ENCODE peak calls at places on chromosomes 7 and 10, in eight cellular contexts. G is kidney epithelial cell, V is fibroblast of lung, F is Panc1, E is ovary, K is GM12865, B is mesothelial cell of epicardium, M is HFFc6. Z is an unnamed sample.

GRCh38 chr10:132482090-132482489 is 55.5 kb upstream of the INPP5A start:
- DNase-seq in E (no peak), V (peak; percentile 75), G (peak; percentile 34), K (no peak), F (no peak), M (peak; percentile 80), B (no peak), Z (no peak)

GRCh38 chr10:130127612-130128607 is 8.3 kb upstream of the GLRX3 start:
- DNase-seq in F (peak; percentile 65), M (peak; percentile 69), V (peak; percentile 65), B (peak; percentile 65), G (peak; percentile 50), K (peak; percentile 77), E (peak; percentile 35), Z (no peak)

GRCh38 chr10:89327803-89328441 is at the start of gene IFIT3:
- DNase-seq in F (peak; percentile 64), V (peak; percentile 96), M (peak; percentile 78), E (peak; percentile 47), G (no peak), K (peak; percentile 75), B (no peak), Z (no peak)

GRCh38 chr7:44151679-44152355 is 10.7 kb upstream of the MYL7 start:
- DNase-seq in G (no peak), M (no peak), K (no peak), F (no peak), B (no peak), V (no peak), E (no peak), Z (peak; percentile 51)

GRCh38 chr7:1550005-1550845 is 5.8 kb downstream of the TMEM184A start:
- DNase-seq in V (no peak), G (no peak), F (no peak), M (no peak), E (no peak), B (no peak), K (no peak), Z (no peak)

GRCh38 chr10:67836491-67836890 is 1.5 kb downstream of the DNAJC12 start:
- DNase-seq in G (no peak), K (no peak), F (no peak), E (no peak), V (no peak), B (no peak), M (no peak), Z (no peak)

GRCh38 chr7:97187067-97187466 is 69.6 kb downstream of the SDHAF3 start:
- DNase-seq in B (no peak), M (peak; percentile 46), V (peak; percentile 48), F (no peak), K (no peak), E (no peak), G (no peak), Z (no peak)

GRCh38 chr7:51090411-51090810 is 226.2 kb downstream of the COBL start:
- DNase-seq in K (no peak), B (no peak), G (no peak), M (no peak), F (no peak), V (no peak), E (no peak), Z (no peak)

GRCh38 chr7:108452707-108453106 is 3.5 kb downstream of the NRCAM start:
- DNase-seq in K (peak; percentile 41), V (peak; percentile 45), E (no peak), F (peak; percentile 17), B (no peak), G (no peak), M (no peak), Z (no peak)

GRCh38 chr7:23356726-23357125 is 57.6 kb downstream of the MALSU1 start:
- DNase-seq in V (no peak), B (no peak), G (no peak), F (no peak), K (peak; percentile 20), E (no peak), M (peak; percentile 68), Z (no peak)

GRCh38 chr7:19215421-19215820 is 70.2 kb upstream of the FERD3L start:
- DNase-seq in G (peak; percentile 34), K (no peak), B (no peak), V (peak; percentile 71), F (no peak), E (no peak), M (peak; percentile 74), Z (no peak)

GRCh38 chr7:148155826-148156225 is 434.7 kb upstream of the C7orf33 start:
- DNase-seq in B (no peak), V (no peak), K (no peak), F (no peak), G (no peak), E (no peak), M (no peak), Z (no peak)

GRCh38 chr7:148149730-148150129 is 440.8 kb upstream of the C7orf33 start:
- DNase-seq in G (no peak), E (no peak), F (no peak), K (peak; percentile 19), B (no peak), V (no peak), M (no peak), Z (no peak)

GRCh38 chr7:148148456-148148855 is 442.1 kb upstream of the C7orf33 start:
- DNase-seq in V (no peak), K (no peak), M (no peak), G (no peak), B (no peak), E (no peak), F (no peak), Z (no peak)

GRCh38 chr7:148153611-148154010 is 437.0 kb upstream of the C7orf33 start:
- DNase-seq in F (no peak), G (no peak), E (peak; percentile 78), M (no peak), V (no peak), B (no peak), K (no peak), Z (no peak)

DNA sequence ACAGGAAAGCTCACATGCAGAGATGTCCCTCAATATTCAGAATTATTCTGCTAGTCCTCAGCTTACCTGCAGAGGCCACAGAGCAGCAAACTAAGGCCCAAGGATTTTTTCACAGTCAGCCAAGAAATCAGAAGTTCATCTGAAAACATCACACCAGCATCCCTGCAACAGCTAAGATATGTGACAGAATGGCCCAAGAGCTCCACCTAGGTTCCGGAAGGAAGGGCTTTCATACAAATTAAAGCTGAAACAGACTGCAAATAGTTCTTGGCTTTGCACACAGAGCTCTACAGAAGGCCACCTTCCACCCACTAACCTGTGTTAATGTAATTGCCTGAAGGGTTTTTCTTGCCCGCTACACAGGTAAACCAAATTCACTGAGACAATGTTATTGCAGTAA is 438.8 kb upstream of the C7orf33 start:
- DNase-seq in B (no peak), G (no peak), E (no peak), K (peak; percentile 3), M (no peak), V (no peak), F (no peak), Z (no peak)
- TF ChIP-seq CTCF in B (no peak), G (no peak), E (no peak), K (peak; percentile 2), M (no peak), V (no peak), F (peak; percentile 34), Z (no peak)

GRCh38 chr7:155339474-155339873 is 41.8 kb downstream of the INSIG1 start:
- DNase-seq in K (no peak), B (no peak), V (no peak), M (no peak), F (no peak), G (no peak), E (no peak), Z (peak; percentile 62)
- TF ChIP-seq CTCF in K (no peak), B (no peak), V (no peak), M (no peak), F (no peak), G (no peak), E (no peak), Z (no peak)

GRCh38 chr10:114304017-114304565 is 65.0 kb downstream of the VWA2 start:
- DNase-seq in G (peak; percentile 83), M (peak; percentile 86), E (peak; percentile 88), F (peak; percentile 76), K (peak; percentile 89), V (peak; percentile 91), B (peak; percentile 84), Z (no peak)

GRCh38 chr10:114306116-114306973 is 67.3 kb downstream of the VWA2 start:
- DNase-seq in V (peak; percentile 92), G (peak; percentile 98), B (no peak), F (peak; percentile 68), M (peak; percentile 94), K (no peak), E (no peak), Z (no peak)

GRCh38 chr10:114305521-114305925 is 66.5 kb downstream of the VWA2 start:
- DNase-seq in K (no peak), B (no peak), M (no peak), F (no peak), E (no peak), V (no peak), G (no peak), Z (no peak)

GRCh38 chr10:114303556-114303955 is 64.5 kb downstream of the VWA2 start:
- DNase-seq in K (no peak), G (no peak), E (no peak), V (no peak), B (no peak), F (no peak), M (no peak), Z (no peak)

DNA sequence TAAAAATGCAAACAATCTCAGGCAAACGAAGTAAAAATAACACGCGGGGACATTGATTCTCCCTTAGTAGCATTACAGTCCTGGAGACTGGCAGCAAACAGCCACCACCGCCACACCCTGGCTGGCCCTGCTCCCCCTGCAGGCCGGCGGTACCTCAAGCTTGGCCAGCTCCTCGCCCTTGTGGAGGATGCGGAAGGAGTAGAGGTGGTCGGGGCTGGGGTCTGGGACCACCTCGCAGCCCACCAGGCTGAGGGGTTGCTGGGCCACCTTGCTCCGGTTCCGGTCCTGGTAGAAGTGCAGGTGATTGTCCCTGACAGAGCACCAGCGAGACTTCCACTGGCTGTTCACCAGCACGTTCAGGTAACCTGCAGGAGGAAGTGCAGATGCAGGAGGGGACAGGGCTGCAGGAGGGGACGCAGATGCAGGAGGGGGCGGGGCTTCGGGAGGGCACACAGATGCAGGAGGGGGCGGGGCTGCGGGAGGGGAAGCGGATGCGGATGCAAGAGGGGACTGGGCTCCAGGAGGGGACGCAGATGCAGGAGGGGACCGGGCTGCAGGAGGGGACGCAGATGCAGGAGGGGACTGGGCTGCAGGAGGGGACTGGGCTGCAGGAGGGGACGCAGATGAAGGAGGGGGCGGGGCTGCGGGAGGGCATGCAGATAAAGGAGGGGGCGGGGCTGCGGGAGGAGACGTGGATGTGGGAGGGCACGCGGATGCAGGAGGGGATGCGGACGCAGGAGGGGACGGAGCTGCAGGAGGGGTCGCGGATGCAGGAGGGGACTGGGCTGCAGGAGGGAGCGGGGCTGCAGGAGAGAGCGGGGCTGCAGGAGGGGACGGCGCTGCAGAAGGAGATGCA is 65.7 kb downstream of the VWA2 start:
- DNase-seq in K (peak; percentile 67), F (no peak), G (no peak), E (peak; percentile 53), B (no peak), V (no peak), M (no peak), Z (no peak)
- TF ChIP-seq CTCF in K (peak; percentile 66), F (peak; percentile 85), G (peak; percentile 81), E (no peak), B (no peak), V (peak; percentile 53), M (peak; percentile 24), Z (peak; percentile 55)

DNA sequence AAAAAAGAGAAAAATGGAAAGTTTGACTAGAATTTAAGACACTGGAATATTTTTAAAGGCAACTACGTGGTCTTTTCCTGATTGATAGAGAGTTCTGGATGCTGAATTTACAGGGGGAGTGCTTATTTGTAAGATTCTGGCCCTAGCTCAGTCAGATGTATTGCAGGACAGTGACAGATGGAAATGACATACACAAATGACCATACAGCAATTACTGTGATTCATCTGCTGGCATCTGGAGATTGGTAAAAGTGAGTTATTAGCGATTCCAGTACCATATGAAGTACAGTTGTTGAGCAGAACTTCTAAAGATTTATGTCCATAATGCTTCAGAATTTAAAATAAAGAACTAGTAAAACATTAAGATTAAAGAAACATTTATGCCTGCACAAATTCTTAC is 243.3 kb downstream of the CRPPA start:
- DNase-seq in G (no peak), K (no peak), B (no peak), M (no peak), F (no peak), E (no peak), V (no peak), Z (no peak)
- TF ChIP-seq CTCF in G (no peak), K (no peak), B (no peak), M (no peak), F (no peak), E (no peak), V (no peak), Z (no peak)

Z was measured in type B pancreatic cell.